ENCODE peak calls at places on chromosome X, in six cellular contexts. One of them, this sample, is unnamed. For H3K4me1, the result is how much of the 10 kb centered on the place peaks cover.

GRCh38 chrX:37825225-37825842 is 22.0 kb downstream of the DYNLT3 start:
- ATAC-seq in upper lobe of left lung: no peak
- ATAC-seq in A549: peak
- ATAC-seq in K562: peak
- ATAC-seq in GM12878: peak
- ATAC-seq in HepG2: peak
- ATAC-seq in this sample: no peak

GRCh38 chrX:30280428-30280827 is 28.8 kb downstream of the NR0B1 start:
- ATAC-seq in K562: no peak
- ATAC-seq in A549: no peak
- ATAC-seq in GM12878: no peak
- ATAC-seq in upper lobe of left lung: no peak
- ATAC-seq in HepG2: no peak
- ATAC-seq in this sample: no peak

GRCh38 chrX:24027985-24028384 is 999 bp upstream of the KLHL15 start:
- ATAC-seq in A549: no peak
- ATAC-seq in GM12878: no peak
- ATAC-seq in HepG2: no peak
- ATAC-seq in K562: no peak
- ATAC-seq in upper lobe of left lung: no peak
- ATAC-seq in this sample: no peak

GRCh38 chrX:31483336-31483735 is 411.5 kb upstream of the FTHL17 start:
- ATAC-seq in HepG2: no peak
- ATAC-seq in GM12878: no peak
- ATAC-seq in A549: no peak
- ATAC-seq in upper lobe of left lung: no peak
- ATAC-seq in K562: no peak
- ATAC-seq in this sample: no peak

GRCh38 chrX:79167437-79167836 is 22.9 kb downstream of the GPR174 start:
- ATAC-seq in HepG2: no peak
- ATAC-seq in A549: no peak
- ATAC-seq in upper lobe of left lung: no peak
- ATAC-seq in GM12878: peak
- ATAC-seq in K562: no peak
- ATAC-seq in this sample: no peak

GRCh38 chrX:45017946-45018345 is 145.0 kb downstream of the KDM6A start:
- ATAC-seq in A549: no peak
- ATAC-seq in K562: no peak
- ATAC-seq in GM12878: no peak
- ATAC-seq in upper lobe of left lung: no peak
- ATAC-seq in HepG2: no peak
- ATAC-seq in this sample: no peak

GRCh38 chrX:107576841-107577240 is 51.5 kb upstream of the PRPS1 start:
- ATAC-seq in K562: no peak
- ATAC-seq in HepG2: no peak
- ATAC-seq in GM12878: peak
- ATAC-seq in A549: no peak
- ATAC-seq in upper lobe of left lung: no peak
- ATAC-seq in this sample: no peak

GRCh38 chrX:20181563-20182329 is 40.1 kb upstream of the EIF1AX start:
- ATAC-seq in K562: no peak
- ATAC-seq in upper lobe of left lung: no peak
- ATAC-seq in A549: no peak
- ATAC-seq in HepG2: no peak
- ATAC-seq in GM12878: peak
- ATAC-seq in this sample: no peak

GRCh38 chrX:53950130-53950733 is 94.0 kb downstream of the PHF8 start:
- ATAC-seq in K562: no peak
- ATAC-seq in HepG2: no peak
- ATAC-seq in A549: no peak
- ATAC-seq in GM12878: no peak
- ATAC-seq in upper lobe of left lung: no peak
- ATAC-seq in this sample: no peak

GRCh38 chrX:110304371-110304770 is 13.5 kb downstream of the AMMECR1 start:
- ATAC-seq in A549: no peak
- ATAC-seq in GM12878: no peak
- ATAC-seq in upper lobe of left lung: no peak
- ATAC-seq in K562: peak
- ATAC-seq in HepG2: no peak
- ATAC-seq in this sample: no peak

GRCh38 chrX:22462959-22463358 is 190.2 kb downstream of the CBLL2 start:
- ATAC-seq in A549: no peak
- ATAC-seq in HepG2: no peak
- ATAC-seq in K562: no peak
- ATAC-seq in upper lobe of left lung: no peak
- ATAC-seq in GM12878: no peak
- ATAC-seq in this sample: no peak

DNA sequence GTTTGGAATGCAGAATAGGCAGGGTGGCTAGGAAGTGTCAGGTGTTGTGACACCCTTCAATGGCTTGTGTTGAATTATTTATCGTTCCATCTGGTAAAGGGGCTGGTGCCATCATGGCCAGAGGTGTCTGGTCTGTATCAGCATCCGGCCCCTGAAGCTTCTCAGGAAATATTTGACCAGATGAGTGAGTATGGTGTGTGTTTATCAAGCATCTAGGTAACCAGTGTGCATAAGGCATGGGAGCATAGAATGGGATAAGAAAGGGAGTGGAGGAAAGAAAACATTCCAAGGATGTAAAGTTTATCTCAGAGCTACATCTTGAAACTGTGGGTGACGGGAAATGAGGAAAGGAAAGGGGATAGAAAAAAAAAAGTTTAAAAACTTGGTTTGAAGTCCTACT is 109.4 kb downstream of the KLHL4 start:
- ATAC-seq in GM12878: no peak
- ATAC-seq in HepG2: no peak
- ATAC-seq in K562: no peak
- ATAC-seq in upper lobe of left lung: no peak
- ATAC-seq in A549: no peak
- ATAC-seq in this sample: no peak
- H3K4me1 ChIP-seq in GM12878: under half
- H3K4me1 ChIP-seq in HepG2: under half
- H3K4me1 ChIP-seq in K562: under half
- H3K4me1 ChIP-seq in upper lobe of left lung: under half
- H3K4me1 ChIP-seq in A549: under half
- H3K4me1 ChIP-seq in this sample: under half

GRCh38 chrX:13906103-13906502 is 89.2 kb upstream of the GPM6B start:
- ATAC-seq in HepG2: no peak
- ATAC-seq in A549: no peak
- ATAC-seq in GM12878: no peak
- ATAC-seq in upper lobe of left lung: no peak
- ATAC-seq in K562: no peak
- ATAC-seq in this sample: no peak
- TF ChIP-seq EP300 in HepG2: no peak
- TF ChIP-seq EP300 in A549: no peak
- TF ChIP-seq EP300 in GM12878: no peak
- TF ChIP-seq EP300 in upper lobe of left lung: no peak
- TF ChIP-seq EP300 in K562: no peak
- TF ChIP-seq EP300 in this sample: no peak

DNA sequence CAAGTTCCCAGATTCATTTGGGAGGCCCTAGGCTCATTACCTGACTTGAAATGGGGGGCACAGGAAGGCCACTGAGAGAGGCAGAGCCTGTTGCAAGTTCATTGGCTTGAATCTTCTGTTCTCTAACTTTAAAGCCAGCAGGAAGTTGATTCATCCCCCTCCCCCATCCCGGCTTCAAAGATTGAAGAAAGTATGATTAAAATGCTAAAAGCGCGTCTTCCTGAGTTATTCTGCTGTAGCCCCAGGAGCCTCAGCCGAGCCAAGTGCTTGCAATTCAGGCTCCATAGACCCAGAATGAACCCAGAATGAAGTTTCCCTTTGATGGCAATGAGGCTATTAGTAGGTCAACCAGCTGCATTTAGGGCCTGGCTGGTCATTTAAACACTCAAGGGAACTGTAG is 14.7 kb downstream of the CHST7 start:
- ATAC-seq in HepG2: no peak
- ATAC-seq in A549: peak
- ATAC-seq in K562: no peak
- ATAC-seq in GM12878: peak
- ATAC-seq in upper lobe of left lung: no peak
- ATAC-seq in this sample: peak
- H3K4me3 ChIP-seq in HepG2: no peak
- H3K4me3 ChIP-seq in A549: peak
- H3K4me3 ChIP-seq in K562: no peak
- H3K4me3 ChIP-seq in GM12878: no peak
- H3K4me3 ChIP-seq in upper lobe of left lung: no peak
- H3K4me3 ChIP-seq in this sample: no peak

GRCh38 chrX:29233592-29234179 is 646.4 kb downstream of the IL1RAPL1 start:
- ATAC-seq in upper lobe of left lung: no peak
- ATAC-seq in A549: no peak
- ATAC-seq in K562: no peak
- ATAC-seq in HepG2: no peak
- ATAC-seq in GM12878: no peak
- ATAC-seq in this sample: no peak

GRCh38 chrX:29229802-29230201 is 642.6 kb downstream of the IL1RAPL1 start:
- ATAC-seq in A549: no peak
- ATAC-seq in K562: no peak
- ATAC-seq in HepG2: no peak
- ATAC-seq in GM12878: no peak
- ATAC-seq in upper lobe of left lung: no peak
- ATAC-seq in this sample: no peak

DNA sequence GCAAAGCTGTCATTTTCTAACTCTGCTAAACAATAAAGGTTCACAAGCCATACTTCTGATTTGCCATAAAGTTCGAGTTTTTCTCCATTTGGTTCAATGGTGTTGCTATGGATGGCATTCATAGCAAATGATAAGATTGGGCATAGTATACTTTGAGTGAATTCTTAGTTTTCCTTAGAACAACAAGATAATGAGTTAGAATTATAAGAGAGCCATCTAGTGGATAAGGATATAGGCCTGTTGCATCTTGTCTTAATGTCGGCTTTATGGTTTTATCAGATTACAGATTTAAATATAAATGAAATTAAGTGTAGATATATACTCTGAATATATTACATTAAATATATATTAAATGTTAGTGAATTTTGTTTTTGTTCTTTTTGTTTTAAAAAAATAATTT is 644.6 kb downstream of the IL1RAPL1 start:
- ATAC-seq in HepG2: no peak
- ATAC-seq in A549: no peak
- ATAC-seq in K562: no peak
- ATAC-seq in GM12878: no peak
- ATAC-seq in upper lobe of left lung: no peak
- ATAC-seq in this sample: no peak
- H3K4me1 ChIP-seq in HepG2: under half
- H3K4me1 ChIP-seq in A549: under half
- H3K4me1 ChIP-seq in K562: under half
- H3K4me1 ChIP-seq in GM12878: under half
- H3K4me1 ChIP-seq in upper lobe of left lung: under half
- H3K4me1 ChIP-seq in this sample: under half

GRCh38 chrX:75522565-75523411 is at the start of gene ZDHHC15:
- ATAC-seq in K562: peak
- ATAC-seq in GM12878: peak
- ATAC-seq in HepG2: no peak
- ATAC-seq in A549: no peak
- ATAC-seq in upper lobe of left lung: peak
- ATAC-seq in this sample: peak
- TF ChIP-seq EP300 in K562: no peak
- TF ChIP-seq EP300 in GM12878: no peak
- TF ChIP-seq EP300 in HepG2: no peak
- TF ChIP-seq EP300 in A549: no peak
- TF ChIP-seq EP300 in upper lobe of left lung: no peak
- TF ChIP-seq EP300 in this sample: no peak

DNA sequence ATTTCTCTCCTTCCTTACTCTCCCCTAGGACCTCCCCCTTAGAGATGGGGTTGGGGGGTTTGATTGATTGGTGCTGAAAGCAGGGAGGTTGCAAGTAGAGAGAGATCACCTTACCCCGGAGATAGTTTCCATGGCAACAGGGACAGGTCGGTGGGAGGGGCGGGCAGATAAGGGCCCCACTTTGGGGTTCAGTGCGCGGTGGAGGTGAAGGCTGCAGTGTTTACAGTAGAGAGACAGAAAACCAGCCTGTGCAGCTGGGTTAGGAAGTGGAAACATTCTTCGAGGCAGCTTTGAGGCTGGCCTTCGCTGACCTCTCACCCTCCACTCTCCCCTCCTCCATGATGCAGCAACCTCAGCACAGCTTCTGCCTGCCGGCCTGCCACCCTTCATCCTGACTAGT is 647.2 kb downstream of the BCOR start:
- ATAC-seq in HepG2: no peak
- ATAC-seq in A549: no peak
- ATAC-seq in K562: peak
- ATAC-seq in upper lobe of left lung: no peak
- ATAC-seq in GM12878: no peak
- ATAC-seq in this sample: no peak
- H3K4me3 ChIP-seq in HepG2: no peak
- H3K4me3 ChIP-seq in A549: no peak
- H3K4me3 ChIP-seq in K562: no peak
- H3K4me3 ChIP-seq in upper lobe of left lung: no peak
- H3K4me3 ChIP-seq in GM12878: no peak
- H3K4me3 ChIP-seq in this sample: no peak

GRCh38 chrX:66014084-66014483 is 25.8 kb downstream of the VSIG4 start:
- ATAC-seq in upper lobe of left lung: no peak
- ATAC-seq in K562: no peak
- ATAC-seq in HepG2: no peak
- ATAC-seq in A549: no peak
- ATAC-seq in GM12878: no peak
- ATAC-seq in this sample: no peak

GRCh38 chrX:66012094-66012534 is 27.8 kb downstream of the VSIG4 start:
- ATAC-seq in HepG2: no peak
- ATAC-seq in upper lobe of left lung: peak
- ATAC-seq in K562: peak
- ATAC-seq in A549: no peak
- ATAC-seq in GM12878: peak
- ATAC-seq in this sample: peak

GRCh38 chrX:66014560-66014959 is 25.3 kb downstream of the VSIG4 start:
- ATAC-seq in upper lobe of left lung: no peak
- ATAC-seq in GM12878: no peak
- ATAC-seq in HepG2: no peak
- ATAC-seq in A549: no peak
- ATAC-seq in K562: no peak
- ATAC-seq in this sample: no peak

GRCh38 chrX:66015152-66015827 is 24.6 kb downstream of the VSIG4 start:
- ATAC-seq in K562: peak
- ATAC-seq in upper lobe of left lung: peak
- ATAC-seq in HepG2: no peak
- ATAC-seq in GM12878: peak
- ATAC-seq in A549: no peak
- ATAC-seq in this sample: peak

DNA sequence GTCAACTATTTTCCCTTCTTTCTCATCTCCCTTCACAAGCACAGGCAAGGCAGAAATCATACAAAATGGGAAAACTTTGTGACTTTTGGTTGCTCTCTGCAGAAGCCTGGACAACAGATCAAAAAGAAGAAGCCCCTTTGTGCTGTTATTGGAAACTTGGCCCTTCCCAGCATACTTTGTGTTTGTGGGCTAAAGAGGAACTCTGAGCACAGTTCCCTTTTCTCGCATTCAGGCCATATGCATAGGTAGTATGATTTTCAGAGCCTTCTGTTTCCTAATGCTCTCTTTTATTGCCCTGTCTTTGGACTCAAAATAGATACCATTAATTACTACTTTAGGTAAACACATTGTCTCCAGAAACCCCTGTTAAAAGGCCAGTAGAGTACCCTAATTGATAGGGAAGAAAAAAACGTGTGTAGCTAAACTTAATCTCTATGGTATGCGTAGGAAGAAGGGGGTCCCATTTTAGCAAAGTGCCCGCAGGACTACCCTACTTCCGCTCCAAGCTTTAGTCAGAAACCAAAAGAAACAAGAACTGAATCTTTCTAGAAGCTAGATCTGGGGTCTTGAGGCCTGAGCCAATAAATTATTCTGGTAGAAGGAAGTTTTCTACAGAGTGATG is 26.6 kb downstream of the VSIG4 start:
- ATAC-seq in upper lobe of left lung: no peak
- ATAC-seq in HepG2: no peak
- ATAC-seq in A549: no peak
- ATAC-seq in K562: no peak
- ATAC-seq in GM12878: peak
- ATAC-seq in this sample: no peak
- H3K4me1 ChIP-seq in upper lobe of left lung: under half
- H3K4me1 ChIP-seq in HepG2: under half
- H3K4me1 ChIP-seq in A549: under half
- H3K4me1 ChIP-seq in K562: under half
- H3K4me1 ChIP-seq in GM12878: half or more
- H3K4me1 ChIP-seq in this sample: under half